ENCODE peak calls at places on chromosomes 16 and 17, in five cellular contexts. L is pancreas, Y is gastrocnemius medialis, B is body of pancreas, G is psoas muscle. D is an unnamed sample.

GRCh38 chr17:67474081-67474661 is 97.1 kb downstream of the PITPNC1 start:
- DNase-seq in G (peak; percentile 62), Y (no peak), L (no peak), B (no peak), D (no peak)

GRCh38 chr17:75625813-75626486 is 7.3 kb upstream of the SMIM5 start:
- DNase-seq in B (peak; percentile 40), L (no peak), Y (no peak), G (no peak), D (no peak)

GRCh38 chr17:60695960-60696359 is 18.3 kb downstream of the BCAS3 start:
- DNase-seq in G (no peak), B (no peak), Y (no peak), L (no peak), D (no peak)

GRCh38 chr16:22313876-22314470 is 16.8 kb downstream of the POLR3E start:
- DNase-seq in G (no peak), L (no peak), B (no peak), Y (no peak), D (no peak)

GRCh38 chr17:18038149-18038850 is 668 bp downstream of the ATPAF2 start:
- DNase-seq in G (no peak), L (no peak), B (no peak), Y (no peak), D (no peak)

GRCh38 chr16:29023279-29024278 is 38.7 kb downstream of the LAT start:
- DNase-seq in B (no peak), Y (no peak), L (no peak), G (no peak), D (no peak)

GRCh38 chr17:61817452-61817851 is 45.9 kb downstream of the BRIP1 start:
- DNase-seq in L (no peak), B (no peak), Y (no peak), G (no peak), D (no peak)

GRCh38 chr16:22299036-22299435 is 1.8 kb downstream of the POLR3E start:
- DNase-seq in B (no peak), Y (no peak), L (no peak), G (no peak), D (no peak)

GRCh38 chr17:7712111-7712771 is 5.3 kb upstream of the DNAH2 start:
- DNase-seq in G (no peak), Y (no peak), B (no peak), L (no peak), D (no peak)

GRCh38 chr17:11598274-11599221 is at the start of gene DNAH9:
- DNase-seq in Y (peak; percentile 73), L (peak; percentile 100), B (peak; percentile 100), G (peak; percentile 94), D (peak; percentile 96)

GRCh38 chr17:59830007-59830630 is 62.6 kb downstream of the TUBD1 start:
- DNase-seq in Y (no peak), B (no peak), L (no peak), G (peak; percentile 16), D (no peak)

GRCh38 chr17:74148901-74149596 is 54.4 kb upstream of the RPL38 start:
- DNase-seq in L (no peak), B (no peak), G (no peak), Y (no peak), D (no peak)

GRCh38 chr17:64343833-64344637 is 46.6 kb downstream of the PECAM1 start:
- DNase-seq in Y (peak; percentile 32), G (peak; percentile 70), B (peak; percentile 58), L (no peak), D (peak; percentile 77)

GRCh38 chr16:10145636-10146035 is 36.6 kb downstream of the GRIN2A start:
- DNase-seq in G (no peak), L (no peak), Y (no peak), B (no peak), D (no peak)

GRCh38 chr16:71780521-71781089 is 28.0 kb downstream of the AP1G1 start:
- DNase-seq in L (no peak), B (no peak), G (no peak), Y (no peak), D (no peak)

GRCh38 chr16:67249762-67250327 is 1.1 kb downstream of the SLC9A5 start:
- DNase-seq in B (no peak), Y (no peak), L (peak; percentile 7), G (peak; percentile 12), D (peak; percentile 4)

GRCh38 chr17:27756467-27757371 is 43.6 kb downstream of the NOS2 start:
- DNase-seq in L (peak; percentile 56), G (peak; percentile 60), Y (no peak), B (peak; percentile 73), D (no peak)

GRCh38 chr17:10033982-10034381 is 128.9 kb upstream of the RCVRN start:
- DNase-seq in G (no peak), B (no peak), L (no peak), Y (peak; percentile 26), D (no peak)

GRCh38 chr17:39164675-39165143 is 1.3 kb downstream of the ARL5C start:
- DNase-seq in L (peak; percentile 93), B (peak; percentile 94), Y (peak; percentile 82), G (peak; percentile 96), D (peak; percentile 91)

GRCh38 chr17:40442392-40443195 is 656 bp upstream of the IGFBP4 start:
- DNase-seq in B (no peak), Y (no peak), G (peak; percentile 79), L (no peak), D (no peak)

GRCh38 chr16:61797296-61797695 is 238.9 kb downstream of the CDH8 start:
- DNase-seq in L (no peak), G (no peak), B (no peak), Y (no peak), D (no peak)

GRCh38 chr16:1890024-1890700 is 18.2 kb upstream of the MEIOB start:
- DNase-seq in Y (no peak), G (no peak), B (no peak), L (no peak), D (no peak)

GRCh38 chr17:40566027-40566426 is 755 bp upstream of the CCR7 start:
- DNase-seq in G (no peak), L (no peak), Y (no peak), B (no peak), D (no peak)

GRCh38 chr17:37327341-37328090 is 48.3 kb upstream of the C17orf78 start:
- DNase-seq in L (no peak), B (no peak), Y (peak; percentile 75), G (no peak), D (no peak)

GRCh38 chr16:58331024-58331707 is 36.3 kb upstream of the PRSS54 start:
- DNase-seq in Y (no peak), L (no peak), G (no peak), B (peak; percentile 9), D (no peak)

GRCh38 chr17:82780195-82780594 is 28.3 kb downstream of the TBCD start:
- DNase-seq in L (peak; percentile 8), Y (no peak), B (no peak), G (peak; percentile 48), D (no peak)

GRCh38 chr17:8466466-8466865 is 30.8 kb downstream of the NDEL1 start:
- DNase-seq in L (no peak), Y (no peak), B (no peak), G (no peak), D (no peak)

GRCh38 chr17:2151634-2152033 is 96.7 kb downstream of the HIC1 start:
- DNase-seq in G (no peak), Y (no peak), L (no peak), B (no peak), D (no peak)

GRCh38 chr17:67431210-67432015 is 54.3 kb downstream of the PITPNC1 start:
- DNase-seq in Y (no peak), B (no peak), L (no peak), G (no peak), D (no peak)

GRCh38 chr17:63984651-63985386 is 12.1 kb upstream of the SCN4A start:
- DNase-seq in Y (peak; percentile 84), L (no peak), G (peak; percentile 87), B (no peak), D (no peak)

GRCh38 chr16:65312071-65312470 is 190.2 kb upstream of the CDH11 start:
- DNase-seq in G (no peak), Y (no peak), L (no peak), B (no peak), D (no peak)

GRCh38 chr17:59753522-59754467 is 46.3 kb downstream of the VMP1 start:
- DNase-seq in L (no peak), G (no peak), B (no peak), Y (peak; percentile 13), D (no peak)

GRCh38 chr17:32298298-32298697 is 32.7 kb downstream of the RHBDL3 start:
- DNase-seq in G (no peak), B (no peak), L (no peak), Y (no peak), D (no peak)
- TF ChIP-seq CTCF in G (no peak), B (no peak), L (no peak), Y (no peak), D (no peak)

GRCh38 chr16:55487048-55487803 is 8.2 kb downstream of the MMP2 start:
- DNase-seq in L (no peak), G (peak; percentile 78), Y (peak; percentile 52), B (no peak), D (no peak)
- H3K36me3 ChIP-seq in L (no peaks in the 10 kb centered on the region), G (peaks cover 16% of the 10 kb centered on the region), Y (no peaks in the 10 kb centered on the region), B (no peaks in the 10 kb centered on the region), D (no peaks in the 10 kb centered on the region)

GRCh38 chr17:58503876-58504275 is 10.6 kb downstream of the MTMR4 start:
- DNase-seq in B (no peak), G (no peak), L (no peak), Y (no peak), D (peak; percentile 43)
- TF ChIP-seq CTCF in B (no peak), G (no peak), L (no peak), Y (no peak), D (no peak)

GRCh38 chr17:78428025-78428575 is 49.7 kb downstream of the PGS1 start:
- DNase-seq in B (no peak), G (no peak), L (no peak), Y (no peak), D (peak; percentile 16)

GRCh38 chr17:78427140-78427539 is 48.7 kb downstream of the PGS1 start:
- DNase-seq in Y (no peak), G (no peak), L (no peak), B (no peak), D (no peak)

GRCh38 chr17:78430892-78431691 is 52.6 kb downstream of the PGS1 start:
- DNase-seq in L (no peak), B (no peak), G (no peak), Y (no peak), D (no peak)

GRCh38 chr17:78429618-78429995 is 51.2 kb downstream of the PGS1 start:
- DNase-seq in L (no peak), B (no peak), G (no peak), Y (no peak), D (no peak)

DNA sequence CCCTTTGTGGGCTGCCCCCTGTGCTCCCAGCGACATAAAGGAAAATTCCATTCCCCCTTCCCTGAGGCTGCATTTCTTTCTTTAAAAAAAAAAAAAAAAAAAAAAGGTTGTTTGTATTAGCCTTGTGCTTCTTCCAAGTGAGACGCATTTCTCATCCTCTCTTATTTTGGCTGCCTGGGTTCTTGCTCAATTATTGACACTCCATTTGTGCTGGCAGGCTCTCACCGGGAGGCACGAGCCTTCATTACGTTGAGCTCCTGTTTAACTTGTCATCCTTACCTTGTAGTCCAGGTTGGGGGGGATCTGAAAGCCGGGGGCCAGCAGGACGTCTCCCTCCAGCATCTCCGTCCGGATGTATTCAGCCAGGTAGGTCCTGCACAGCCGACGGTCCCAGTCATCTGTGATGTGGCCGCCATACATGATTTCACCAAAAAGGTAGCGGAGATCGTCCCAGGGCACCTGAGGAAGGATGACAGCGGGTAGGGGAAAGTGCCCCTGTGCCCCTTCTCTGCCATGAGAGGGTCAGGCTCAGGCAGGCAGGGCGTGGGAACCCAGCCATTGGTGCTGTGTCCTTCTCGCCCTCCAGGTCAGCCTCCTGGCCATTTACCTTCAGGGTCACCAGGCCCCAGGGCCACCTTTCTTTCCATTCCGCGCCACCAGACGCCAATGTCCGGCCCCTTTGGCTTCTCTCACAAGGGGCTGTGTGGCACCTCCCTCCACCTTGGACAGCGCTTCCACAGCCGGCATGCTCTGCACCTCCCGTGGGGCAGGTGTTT is 50.6 kb downstream of the PGS1 start:
- DNase-seq in L (no peak), B (no peak), Y (no peak), G (no peak), D (no peak)
- H3K36me3 ChIP-seq in L (no peaks in the 10 kb centered on the region), B (no peaks in the 10 kb centered on the region), Y (peaks cover 25% of the 10 kb centered on the region), G (peaks cover 62% of the 10 kb centered on the region), D (peaks cover 9% of the 10 kb centered on the region)